ENCODE peak calls at places on chromosomes 6 and 20, in seven cellular contexts. One of them, this sample, is unnamed. For H3K9me3, the result is how much of the 10 kb centered on the place peaks cover.

GRCh38 chr20:48818031-48818370 is 9.8 kb downstream of the PREX1 start:
- DNase-seq in lung: no peak
- DNase-seq in IMR-90: no peak
- DNase-seq in MM.1S: no peak
- DNase-seq in left ventricle myocardium inferior: no peak
- DNase-seq in naive thymus-derived CD4-positive, alpha-beta T cell: no peak
- DNase-seq in A549: no peak
- DNase-seq in this sample: no peak

GRCh38 chr6:166625356-166625755 is 1.7 kb downstream of the RPS6KA2 start:
- DNase-seq in IMR-90: peak
- DNase-seq in naive thymus-derived CD4-positive, alpha-beta T cell: no peak
- DNase-seq in MM.1S: no peak
- DNase-seq in lung: no peak
- DNase-seq in left ventricle myocardium inferior: no peak
- DNase-seq in A549: no peak
- DNase-seq in this sample: no peak

GRCh38 chr6:53615633-53616449 is 49.7 kb downstream of the KLHL31 start:
- DNase-seq in naive thymus-derived CD4-positive, alpha-beta T cell: no peak
- DNase-seq in A549: peak
- DNase-seq in MM.1S: no peak
- DNase-seq in left ventricle myocardium inferior: no peak
- DNase-seq in lung: no peak
- DNase-seq in IMR-90: peak
- DNase-seq in this sample: no peak

GRCh38 chr20:49987015-49987867 is 4.5 kb downstream of the SNAI1 start:
- DNase-seq in MM.1S: no peak
- DNase-seq in lung: no peak
- DNase-seq in A549: no peak
- DNase-seq in left ventricle myocardium inferior: no peak
- DNase-seq in naive thymus-derived CD4-positive, alpha-beta T cell: no peak
- DNase-seq in IMR-90: peak
- DNase-seq in this sample: no peak

GRCh38 chr6:90934081-90934480 is 347.2 kb upstream of the MAP3K7 start:
- DNase-seq in lung: no peak
- DNase-seq in IMR-90: no peak
- DNase-seq in A549: no peak
- DNase-seq in MM.1S: no peak
- DNase-seq in left ventricle myocardium inferior: no peak
- DNase-seq in naive thymus-derived CD4-positive, alpha-beta T cell: no peak
- DNase-seq in this sample: no peak

GRCh38 chr20:13700761-13701160 is 62.0 kb upstream of the TASP1 start:
- DNase-seq in left ventricle myocardium inferior: no peak
- DNase-seq in lung: no peak
- DNase-seq in MM.1S: no peak
- DNase-seq in IMR-90: no peak
- DNase-seq in A549: no peak
- DNase-seq in naive thymus-derived CD4-positive, alpha-beta T cell: no peak
- DNase-seq in this sample: no peak

GRCh38 chr6:168016756-168017525 is 19.5 kb downstream of the KIF25 start:
- DNase-seq in naive thymus-derived CD4-positive, alpha-beta T cell: no peak
- DNase-seq in IMR-90: no peak
- DNase-seq in left ventricle myocardium inferior: no peak
- DNase-seq in lung: no peak
- DNase-seq in A549: no peak
- DNase-seq in MM.1S: no peak
- DNase-seq in this sample: no peak

GRCh38 chr6:147141690-147142308 is 62.4 kb upstream of the STXBP5 start:
- DNase-seq in lung: no peak
- DNase-seq in MM.1S: no peak
- DNase-seq in naive thymus-derived CD4-positive, alpha-beta T cell: no peak
- DNase-seq in IMR-90: peak
- DNase-seq in A549: no peak
- DNase-seq in left ventricle myocardium inferior: no peak
- DNase-seq in this sample: no peak

GRCh38 chr6:35724059-35724458 is 12.8 kb upstream of the ARMC12 start:
- DNase-seq in left ventricle myocardium inferior: no peak
- DNase-seq in lung: no peak
- DNase-seq in naive thymus-derived CD4-positive, alpha-beta T cell: no peak
- DNase-seq in MM.1S: no peak
- DNase-seq in A549: no peak
- DNase-seq in IMR-90: no peak
- DNase-seq in this sample: no peak

GRCh38 chr20:32600681-32601237 is 15.6 kb upstream of the NOL4L start:
- DNase-seq in left ventricle myocardium inferior: no peak
- DNase-seq in MM.1S: no peak
- DNase-seq in naive thymus-derived CD4-positive, alpha-beta T cell: no peak
- DNase-seq in A549: no peak
- DNase-seq in lung: no peak
- DNase-seq in IMR-90: no peak
- DNase-seq in this sample: no peak

GRCh38 chr6:169452117-169452868 is 198.6 kb upstream of the THBS2 start:
- DNase-seq in IMR-90: peak
- DNase-seq in left ventricle myocardium inferior: peak
- DNase-seq in naive thymus-derived CD4-positive, alpha-beta T cell: no peak
- DNase-seq in lung: no peak
- DNase-seq in A549: no peak
- DNase-seq in MM.1S: no peak
- DNase-seq in this sample: peak

GRCh38 chr6:153677522-153677921 is 361.5 kb upstream of the OPRM1 start:
- DNase-seq in naive thymus-derived CD4-positive, alpha-beta T cell: no peak
- DNase-seq in lung: no peak
- DNase-seq in A549: no peak
- DNase-seq in IMR-90: no peak
- DNase-seq in MM.1S: no peak
- DNase-seq in left ventricle myocardium inferior: no peak
- DNase-seq in this sample: no peak

GRCh38 chr20:44433751-44434538 is 41.7 kb upstream of the TTPAL start:
- DNase-seq in IMR-90: no peak
- DNase-seq in naive thymus-derived CD4-positive, alpha-beta T cell: no peak
- DNase-seq in A549: no peak
- DNase-seq in MM.1S: no peak
- DNase-seq in lung: no peak
- DNase-seq in left ventricle myocardium inferior: no peak
- DNase-seq in this sample: no peak

GRCh38 chr6:105753184-105754097 is 332.7 kb upstream of the PRDM1 start:
- DNase-seq in lung: no peak
- DNase-seq in naive thymus-derived CD4-positive, alpha-beta T cell: no peak
- DNase-seq in IMR-90: peak
- DNase-seq in left ventricle myocardium inferior: no peak
- DNase-seq in A549: no peak
- DNase-seq in MM.1S: no peak
- DNase-seq in this sample: no peak

GRCh38 chr6:53011993-53012392 is 16.9 kb upstream of the GSTA4 start:
- DNase-seq in A549: no peak
- DNase-seq in MM.1S: no peak
- DNase-seq in left ventricle myocardium inferior: no peak
- DNase-seq in naive thymus-derived CD4-positive, alpha-beta T cell: no peak
- DNase-seq in IMR-90: peak
- DNase-seq in lung: no peak
- DNase-seq in this sample: no peak

GRCh38 chr20:61759286-61760065 is 306.2 kb downstream of the TAF4 start:
- DNase-seq in lung: no peak
- DNase-seq in A549: no peak
- DNase-seq in naive thymus-derived CD4-positive, alpha-beta T cell: no peak
- DNase-seq in left ventricle myocardium inferior: no peak
- DNase-seq in IMR-90: no peak
- DNase-seq in MM.1S: no peak
- DNase-seq in this sample: peak

GRCh38 chr6:37514377-37514776 is 14.7 kb upstream of the CCDC167 start:
- DNase-seq in left ventricle myocardium inferior: no peak
- DNase-seq in A549: no peak
- DNase-seq in IMR-90: peak
- DNase-seq in naive thymus-derived CD4-positive, alpha-beta T cell: no peak
- DNase-seq in MM.1S: no peak
- DNase-seq in lung: no peak
- DNase-seq in this sample: no peak

GRCh38 chr6:132135409-132135808 is 184.2 kb upstream of the CCN2 start:
- DNase-seq in A549: no peak
- DNase-seq in lung: no peak
- DNase-seq in MM.1S: no peak
- DNase-seq in left ventricle myocardium inferior: no peak
- DNase-seq in naive thymus-derived CD4-positive, alpha-beta T cell: no peak
- DNase-seq in IMR-90: no peak
- DNase-seq in this sample: no peak

GRCh38 chr6:108781419-108782110 is 66.7 kb upstream of the ARMC2 start:
- DNase-seq in left ventricle myocardium inferior: no peak
- DNase-seq in MM.1S: no peak
- DNase-seq in naive thymus-derived CD4-positive, alpha-beta T cell: no peak
- DNase-seq in A549: no peak
- DNase-seq in lung: no peak
- DNase-seq in IMR-90: peak
- DNase-seq in this sample: peak

GRCh38 chr6:30912746-30913520 is 1.1 kb upstream of the VARS2 start:
- DNase-seq in lung: no peak
- DNase-seq in left ventricle myocardium inferior: no peak
- DNase-seq in naive thymus-derived CD4-positive, alpha-beta T cell: no peak
- DNase-seq in A549: no peak
- DNase-seq in MM.1S: no peak
- DNase-seq in IMR-90: no peak
- DNase-seq in this sample: no peak

GRCh38 chr20:33673411-33674293 is 576 bp downstream of the NECAB3 start:
- DNase-seq in left ventricle myocardium inferior: no peak
- DNase-seq in lung: no peak
- DNase-seq in A549: peak
- DNase-seq in IMR-90: peak
- DNase-seq in MM.1S: peak
- DNase-seq in naive thymus-derived CD4-positive, alpha-beta T cell: no peak
- DNase-seq in this sample: no peak

GRCh38 chr20:58682656-58683055 is 9.9 kb upstream of the NPEPL1 start:
- DNase-seq in MM.1S: no peak
- DNase-seq in lung: no peak
- DNase-seq in A549: no peak
- DNase-seq in left ventricle myocardium inferior: no peak
- DNase-seq in IMR-90: peak
- DNase-seq in naive thymus-derived CD4-positive, alpha-beta T cell: no peak
- DNase-seq in this sample: no peak

GRCh38 chr6:139164001-139164400 is 29.1 kb downstream of the HECA start:
- DNase-seq in A549: no peak
- DNase-seq in IMR-90: no peak
- DNase-seq in naive thymus-derived CD4-positive, alpha-beta T cell: no peak
- DNase-seq in MM.1S: no peak
- DNase-seq in lung: no peak
- DNase-seq in left ventricle myocardium inferior: no peak
- DNase-seq in this sample: no peak

DNA sequence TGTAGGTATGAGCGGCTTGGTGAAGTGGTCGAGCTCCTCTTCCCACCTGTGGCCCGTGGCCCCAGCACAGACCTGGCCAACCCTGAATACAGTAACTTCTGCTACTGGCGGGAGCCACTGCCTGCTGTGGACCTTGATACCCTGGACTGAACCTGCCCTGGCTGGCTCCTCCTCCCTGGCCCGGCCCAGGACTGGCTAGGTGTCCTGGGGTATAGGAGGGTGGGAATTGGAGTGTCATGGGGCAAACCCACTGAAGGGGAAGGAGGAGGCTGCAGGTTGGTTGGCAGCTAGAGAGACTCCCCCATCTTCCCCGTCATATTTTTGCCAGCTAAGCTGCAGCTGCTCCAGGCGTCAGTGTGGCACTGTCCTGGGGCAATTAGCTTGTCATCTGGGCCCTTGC is 7.9 kb downstream of the EMILIN3 start:
- DNase-seq in lung: no peak
- DNase-seq in MM.1S: no peak
- DNase-seq in naive thymus-derived CD4-positive, alpha-beta T cell: no peak
- DNase-seq in IMR-90: no peak
- DNase-seq in A549: no peak
- DNase-seq in left ventricle myocardium inferior: no peak
- DNase-seq in this sample: no peak
- H3K27ac ChIP-seq in lung: no peak
- H3K27ac ChIP-seq in MM.1S: no peak
- H3K27ac ChIP-seq in naive thymus-derived CD4-positive, alpha-beta T cell: no peak
- H3K27ac ChIP-seq in IMR-90: no peak
- H3K27ac ChIP-seq in A549: no peak
- H3K27ac ChIP-seq in left ventricle myocardium inferior: peak
- H3K27ac ChIP-seq in this sample: no peak

DNA sequence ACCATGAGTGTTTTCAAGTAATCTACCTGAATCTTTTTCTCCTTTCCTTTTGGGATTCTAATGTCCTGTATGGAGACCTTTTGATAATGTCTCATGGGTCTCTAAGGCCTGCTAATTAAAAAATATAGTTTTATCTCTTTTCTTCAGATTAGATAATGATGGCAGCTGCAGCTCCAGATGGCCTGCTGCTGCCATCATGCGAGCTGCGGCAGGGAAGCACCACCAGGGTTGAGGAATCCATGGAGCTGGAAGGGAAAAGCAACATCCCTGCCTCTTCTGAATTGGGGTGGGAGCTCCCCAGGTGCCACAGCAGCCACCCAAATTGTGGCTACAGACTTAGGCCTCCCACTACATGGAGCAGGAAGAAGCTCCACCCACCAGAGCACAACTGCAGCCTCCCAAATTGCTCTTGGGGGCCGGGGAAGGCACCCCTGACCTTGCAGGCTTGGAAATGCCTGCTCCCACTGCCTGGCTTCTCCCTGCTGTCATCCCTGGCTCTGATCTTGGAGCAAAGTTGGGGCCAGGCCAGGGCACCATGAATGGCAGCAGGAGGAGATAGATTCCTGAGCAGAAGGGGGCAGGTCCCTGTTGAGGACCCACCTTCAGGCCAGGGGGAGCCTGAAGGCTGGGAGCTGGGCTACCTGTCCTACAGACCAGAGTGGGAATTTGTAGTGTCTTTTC is 189.6 kb upstream of the MAN1A1 start:
- DNase-seq in MM.1S: no peak
- DNase-seq in naive thymus-derived CD4-positive, alpha-beta T cell: no peak
- DNase-seq in A549: no peak
- DNase-seq in left ventricle myocardium inferior: no peak
- DNase-seq in IMR-90: no peak
- DNase-seq in lung: no peak
- DNase-seq in this sample: no peak
- H3K9me3 ChIP-seq in MM.1S: under half
- H3K9me3 ChIP-seq in naive thymus-derived CD4-positive, alpha-beta T cell: under half
- H3K9me3 ChIP-seq in A549: under half
- H3K9me3 ChIP-seq in left ventricle myocardium inferior: under half
- H3K9me3 ChIP-seq in IMR-90: under half
- H3K9me3 ChIP-seq in lung: under half
- H3K9me3 ChIP-seq in this sample: under half

GRCh38 chr20:40538126-40538525 is 150.9 kb downstream of the MAFB start:
- DNase-seq in naive thymus-derived CD4-positive, alpha-beta T cell: no peak
- DNase-seq in left ventricle myocardium inferior: no peak
- DNase-seq in A549: no peak
- DNase-seq in lung: no peak
- DNase-seq in MM.1S: no peak
- DNase-seq in IMR-90: no peak
- DNase-seq in this sample: no peak
- H3K27ac ChIP-seq in naive thymus-derived CD4-positive, alpha-beta T cell: no peak
- H3K27ac ChIP-seq in left ventricle myocardium inferior: no peak
- H3K27ac ChIP-seq in A549: no peak
- H3K27ac ChIP-seq in lung: no peak
- H3K27ac ChIP-seq in MM.1S: no peak
- H3K27ac ChIP-seq in IMR-90: no peak
- H3K27ac ChIP-seq in this sample: no peak

DNA sequence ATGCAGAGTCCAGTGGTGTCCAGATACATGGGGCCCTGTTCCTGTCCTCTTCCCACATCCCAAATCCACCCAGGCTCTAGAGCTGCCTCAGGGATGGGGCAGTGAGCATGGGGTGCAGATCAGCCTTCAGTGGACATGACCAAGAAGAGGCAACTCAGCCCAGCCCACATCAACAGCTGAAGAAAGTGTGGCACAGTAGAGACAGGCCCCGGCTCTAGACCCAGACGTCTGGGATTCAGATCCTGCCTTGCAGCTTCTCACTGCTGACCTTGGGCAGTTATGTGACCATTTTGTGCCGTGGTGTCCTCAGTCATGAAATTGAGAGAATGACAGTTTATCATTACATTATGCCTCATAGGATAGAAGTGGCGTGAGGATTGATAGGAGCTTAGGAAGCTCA is 54.6 kb upstream of the CST7 start:
- DNase-seq in lung: no peak
- DNase-seq in MM.1S: no peak
- DNase-seq in naive thymus-derived CD4-positive, alpha-beta T cell: no peak
- DNase-seq in IMR-90: no peak
- DNase-seq in A549: no peak
- DNase-seq in left ventricle myocardium inferior: no peak
- DNase-seq in this sample: no peak
- H3K9me3 ChIP-seq in lung: under half
- H3K9me3 ChIP-seq in MM.1S: under half
- H3K9me3 ChIP-seq in naive thymus-derived CD4-positive, alpha-beta T cell: under half
- H3K9me3 ChIP-seq in IMR-90: under half
- H3K9me3 ChIP-seq in A549: under half
- H3K9me3 ChIP-seq in left ventricle myocardium inferior: under half
- H3K9me3 ChIP-seq in this sample: under half

This sample was measured in tibial artery.